ENCODE peak calls at places on chromosomes 2 and 18, in four cellular contexts. One of them, this sample, is unnamed.

GRCh38 chr2:100703213-100703612 is 116.7 kb upstream of the NPAS2 start:
- DNase-seq in D721Med: no peak
- DNase-seq in thoracic aorta: no peak
- DNase-seq in RWPE1: no peak
- DNase-seq in this sample: no peak

GRCh38 chr2:224573724-224574123 is 11.4 kb downstream of the CUL3 start:
- DNase-seq in D721Med: no peak
- DNase-seq in thoracic aorta: no peak
- DNase-seq in RWPE1: no peak
- DNase-seq in this sample: no peak

GRCh38 chr2:156294945-156295580 is 37.5 kb downstream of the NR4A2 start:
- DNase-seq in D721Med: no peak
- DNase-seq in thoracic aorta: no peak
- DNase-seq in RWPE1: peak
- DNase-seq in this sample: no peak

GRCh38 chr2:11829947-11830707 is 83.7 kb downstream of the LPIN1 start:
- DNase-seq in D721Med: no peak
- DNase-seq in thoracic aorta: peak
- DNase-seq in RWPE1: peak
- DNase-seq in this sample: peak

GRCh38 chr2:219737270-219737691 is 109.9 kb downstream of the SLC4A3 start:
- DNase-seq in D721Med: no peak
- DNase-seq in thoracic aorta: no peak
- DNase-seq in RWPE1: peak
- DNase-seq in this sample: no peak

GRCh38 chr2:5803547-5803946 is 111.4 kb downstream of the SOX11 start:
- DNase-seq in D721Med: no peak
- DNase-seq in thoracic aorta: no peak
- DNase-seq in RWPE1: no peak
- DNase-seq in this sample: no peak

GRCh38 chr2:180539541-180539940 is 440.9 kb upstream of the UBE2E3 start:
- DNase-seq in D721Med: no peak
- DNase-seq in thoracic aorta: no peak
- DNase-seq in RWPE1: no peak
- DNase-seq in this sample: no peak

GRCh38 chr2:112187046-112187715 is 49.0 kb downstream of the FBLN7 start:
- DNase-seq in D721Med: no peak
- DNase-seq in thoracic aorta: no peak
- DNase-seq in RWPE1: no peak
- DNase-seq in this sample: no peak

GRCh38 chr2:102010767-102011351 is 19.1 kb downstream of the IL1R2 start:
- DNase-seq in D721Med: no peak
- DNase-seq in thoracic aorta: no peak
- DNase-seq in RWPE1: no peak
- DNase-seq in this sample: no peak

GRCh38 chr2:30334738-30335426 is 103.5 kb downstream of the LBH start:
- DNase-seq in D721Med: peak
- DNase-seq in thoracic aorta: no peak
- DNase-seq in RWPE1: no peak
- DNase-seq in this sample: peak

GRCh38 chr2:234091883-234092282 is 41.4 kb downstream of the SPP2 start:
- DNase-seq in D721Med: no peak
- DNase-seq in thoracic aorta: no peak
- DNase-seq in RWPE1: peak
- DNase-seq in this sample: peak

GRCh38 chr2:200659410-200659809 is 73.6 kb downstream of the AOX1 start:
- DNase-seq in D721Med: no peak
- DNase-seq in thoracic aorta: no peak
- DNase-seq in RWPE1: no peak
- DNase-seq in this sample: no peak

GRCh38 chr2:188978291-188979081 is 4.3 kb downstream of the COL3A1 start:
- DNase-seq in D721Med: no peak
- DNase-seq in thoracic aorta: no peak
- DNase-seq in RWPE1: no peak
- DNase-seq in this sample: peak

DNA sequence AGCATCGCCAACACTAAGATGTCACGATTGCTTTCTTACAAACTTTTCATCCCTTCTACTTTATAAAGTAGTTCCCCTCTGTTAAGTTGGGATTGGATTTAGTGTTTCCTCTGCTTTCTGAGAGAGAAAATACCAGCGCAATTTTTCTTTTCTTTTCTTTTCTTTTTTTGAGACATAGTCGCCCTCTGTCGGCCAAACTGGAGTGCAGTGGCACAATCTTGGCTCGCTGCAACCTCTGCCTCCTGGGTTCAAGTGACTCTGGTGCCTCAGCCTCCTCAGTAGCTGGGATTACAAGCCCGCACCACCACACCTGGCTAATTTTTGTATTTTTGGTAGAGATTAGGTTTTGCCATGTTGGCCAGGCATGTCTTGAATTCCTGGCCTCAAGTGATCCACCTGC is 9.0 kb downstream of the RELCH start:
- DNase-seq in D721Med: no peak
- DNase-seq in thoracic aorta: no peak
- DNase-seq in RWPE1: no peak
- DNase-seq in this sample: no peak
- TF ChIP-seq CTCF in D721Med: no peak
- TF ChIP-seq CTCF in thoracic aorta: no peak
- TF ChIP-seq CTCF in RWPE1: no peak
- TF ChIP-seq CTCF in this sample: no peak

GRCh38 chr18:47263197-47263827 is 11.9 kb upstream of the SKOR2 start:
- DNase-seq in D721Med: peak
- DNase-seq in thoracic aorta: no peak
- DNase-seq in RWPE1: no peak
- DNase-seq in this sample: no peak
- TF ChIP-seq CTCF in D721Med: peak
- TF ChIP-seq CTCF in thoracic aorta: no peak
- TF ChIP-seq CTCF in RWPE1: no peak
- TF ChIP-seq CTCF in this sample: no peak

GRCh38 chr18:30970201-30970816 is 72.2 kb downstream of the DSC3 start:
- DNase-seq in D721Med: no peak
- DNase-seq in thoracic aorta: no peak
- DNase-seq in RWPE1: peak
- DNase-seq in this sample: peak
- TF ChIP-seq CTCF in D721Med: peak
- TF ChIP-seq CTCF in thoracic aorta: no peak
- TF ChIP-seq CTCF in RWPE1: peak
- TF ChIP-seq CTCF in this sample: peak

DNA sequence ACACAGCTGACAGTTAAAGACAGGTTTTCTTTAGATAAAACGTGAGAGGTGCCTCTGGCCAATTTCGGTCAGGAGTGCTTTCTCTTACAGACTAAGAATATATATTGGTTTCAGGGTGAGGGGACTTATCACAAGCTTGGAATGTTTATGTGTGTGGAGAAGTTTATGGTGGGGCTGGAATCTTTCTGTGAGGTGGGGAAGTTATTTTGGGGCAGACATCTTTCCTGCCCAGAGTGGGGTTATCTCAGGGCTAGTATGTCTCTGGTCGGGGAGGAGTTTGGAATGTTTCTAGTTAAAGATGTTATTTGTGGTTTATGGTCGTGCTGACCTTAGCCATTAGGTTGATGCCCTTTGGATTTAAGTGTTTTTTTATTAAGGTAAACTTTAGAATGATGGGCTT is 115.2 kb downstream of the SLC5A7 start:
- DNase-seq in D721Med: no peak
- DNase-seq in thoracic aorta: no peak
- DNase-seq in RWPE1: no peak
- DNase-seq in this sample: no peak
- TF ChIP-seq CTCF in D721Med: no peak
- TF ChIP-seq CTCF in thoracic aorta: no peak
- TF ChIP-seq CTCF in RWPE1: no peak
- TF ChIP-seq CTCF in this sample: no peak

DNA sequence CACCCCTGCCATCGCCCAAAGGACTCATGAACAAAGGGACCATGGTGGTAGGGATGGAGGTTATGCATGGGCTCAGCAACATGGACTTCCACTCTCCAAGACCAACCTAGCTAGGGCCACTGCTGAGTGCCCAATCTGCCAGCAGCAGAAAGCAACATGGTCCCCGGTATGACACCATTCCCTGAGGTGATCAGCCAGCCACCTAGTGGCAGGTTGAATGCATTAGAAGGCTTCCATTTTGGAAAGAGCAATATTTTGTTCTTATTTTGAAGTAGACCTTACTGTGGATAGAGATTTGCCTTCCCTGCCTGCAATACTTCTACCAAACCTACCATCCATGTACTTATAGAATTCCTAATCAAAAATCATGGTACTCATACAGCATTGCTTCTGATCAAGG is 99.8 kb downstream of the METTL4 start:
- DNase-seq in D721Med: no peak
- DNase-seq in thoracic aorta: no peak
- DNase-seq in RWPE1: no peak
- DNase-seq in this sample: no peak
- TF ChIP-seq CTCF in D721Med: no peak
- TF ChIP-seq CTCF in thoracic aorta: no peak
- TF ChIP-seq CTCF in RWPE1: no peak
- TF ChIP-seq CTCF in this sample: no peak

GRCh38 chr2:119106301-119106897 is 52.2 kb downstream of the C1QL2 start:
- DNase-seq in D721Med: no peak
- DNase-seq in thoracic aorta: no peak
- DNase-seq in RWPE1: peak
- DNase-seq in this sample: peak

GRCh38 chr2:119109823-119110222 is 48.7 kb downstream of the C1QL2 start:
- DNase-seq in D721Med: no peak
- DNase-seq in thoracic aorta: no peak
- DNase-seq in RWPE1: peak
- DNase-seq in this sample: no peak

GRCh38 chr2:119108186-119108585 is 50.4 kb downstream of the C1QL2 start:
- DNase-seq in D721Med: no peak
- DNase-seq in thoracic aorta: no peak
- DNase-seq in RWPE1: no peak
- DNase-seq in this sample: no peak

GRCh38 chr2:119102964-119103363 is 55.6 kb downstream of the C1QL2 start:
- DNase-seq in D721Med: no peak
- DNase-seq in thoracic aorta: no peak
- DNase-seq in RWPE1: no peak
- DNase-seq in this sample: no peak

DNA sequence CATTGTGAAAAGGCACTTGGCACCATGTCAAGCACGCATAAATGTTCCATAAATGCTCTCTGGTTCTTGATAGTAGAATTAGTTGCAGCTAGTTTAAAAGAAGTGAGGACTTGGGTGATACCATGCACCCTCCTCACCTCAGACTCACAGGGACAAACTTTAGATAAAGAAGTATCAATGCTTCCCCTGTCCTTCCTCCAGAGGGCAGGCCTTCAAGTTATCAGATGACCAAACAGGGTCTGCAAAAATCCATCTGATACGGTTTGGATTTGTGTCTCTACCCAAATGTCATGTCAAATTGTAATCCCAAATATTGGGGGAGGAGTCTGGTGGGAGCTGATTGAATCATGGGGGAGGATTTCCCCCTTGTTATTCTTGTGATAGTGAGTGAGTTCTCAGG is 54.1 kb downstream of the C1QL2 start:
- DNase-seq in D721Med: no peak
- DNase-seq in thoracic aorta: no peak
- DNase-seq in RWPE1: no peak
- DNase-seq in this sample: no peak
- TF ChIP-seq CTCF in D721Med: no peak
- TF ChIP-seq CTCF in thoracic aorta: no peak
- TF ChIP-seq CTCF in RWPE1: no peak
- TF ChIP-seq CTCF in this sample: no peak

This sample was measured in Calu3.